ENCODE peak calls at places on chromosomes 6 and 20, in nine cellular contexts. M, S, X, Z, L, Q, C, F and W are unnamed samples.

GRCh38 chr6:37489697-37490336 is 9.9 kb downstream of the CCDC167 start:
- DNase-seq in M (peak), S (peak), X (no peak), Z (no peak), L (no peak), Q (no peak), C (no peak), F (no peak), W (no peak)

GRCh38 chr20:56875052-56875663 is 246.1 kb downstream of the TFAP2C start:
- DNase-seq in M (no peak), S (no peak), X (peak), Z (no peak), L (peak), Q (peak), C (no peak), F (no peak), W (no peak)

GRCh38 chr6:161630674-161631073 is 356.8 kb upstream of the AGPAT4 start:
- DNase-seq in M (no peak), S (no peak), X (no peak), Z (no peak), L (no peak), Q (no peak), C (no peak), F (no peak), W (no peak)

GRCh38 chr6:18016698-18017097 is 29.3 kb upstream of the KIF13A start:
- DNase-seq in M (no peak), S (no peak), X (no peak), Z (no peak), L (no peak), Q (no peak), C (no peak), F (no peak), W (no peak)

GRCh38 chr6:139588734-139589418 is 214.4 kb upstream of the CITED2 start:
- DNase-seq in M (no peak), S (no peak), X (no peak), Z (no peak), L (no peak), Q (peak), C (no peak), F (no peak), W (no peak)

GRCh38 chr20:48339147-48339985 is 488.4 kb downstream of the PREX1 start:
- DNase-seq in M (no peak), S (no peak), X (no peak), Z (no peak), L (no peak), Q (peak), C (no peak), F (no peak), W (no peak)

GRCh38 chr6:115601509-115601908 is 459.2 kb downstream of the FRK start:
- DNase-seq in M (no peak), S (no peak), X (no peak), Z (no peak), L (no peak), Q (no peak), C (no peak), F (no peak), W (no peak)

GRCh38 chr6:154479388-154480143 is 30.9 kb downstream of the CNKSR3 start:
- DNase-seq in M (no peak), S (no peak), X (no peak), Z (no peak), L (no peak), Q (peak), C (no peak), F (no peak), W (no peak)

GRCh38 chr20:24875078-24875477 is 74.0 kb upstream of the CST7 start:
- DNase-seq in M (no peak), S (no peak), X (no peak), Z (no peak), L (no peak), Q (no peak), C (no peak), F (no peak), W (no peak)

GRCh38 chr6:57313711-57314471 is 3.5 kb upstream of the PRIM2 start:
- DNase-seq in M (no peak), S (no peak), X (peak), Z (no peak), L (peak), Q (peak), C (no peak), F (no peak), W (no peak)

GRCh38 chr6:43247115-43247999 is 4.1 kb downstream of the TTBK1 start:
- DNase-seq in M (peak), S (peak), X (peak), Z (peak), L (no peak), Q (peak), C (peak), F (peak), W (no peak)

GRCh38 chr6:43764767-43765166 is 5.2 kb upstream of the VEGFA start:
- DNase-seq in M (no peak), S (no peak), X (no peak), Z (no peak), L (no peak), Q (no peak), C (no peak), F (peak), W (no peak)